ENCODE peak calls at places on chromosomes 1 and 21, in eight cellular contexts. One of them, this sample, is unnamed.

GRCh38 chr1:88851303-88852063 is 39.9 kb downstream of the GTF2B start:
- DNase-seq in stomach: no peak
- DNase-seq in nucleus accumbens: no peak
- DNase-seq in EH: no peak
- DNase-seq in C1 segment of cervical spinal cord: no peak
- DNase-seq in M059J: no peak
- DNase-seq in AML-193: no peak
- DNase-seq in GM10248: no peak
- DNase-seq in this sample: no peak

GRCh38 chr1:169348356-169349036 is 19.1 kb downstream of the NME7 start:
- DNase-seq in stomach: no peak
- DNase-seq in nucleus accumbens: no peak
- DNase-seq in EH: peak; percentile 54
- DNase-seq in C1 segment of cervical spinal cord: peak; percentile 33
- DNase-seq in M059J: peak; percentile 52
- DNase-seq in AML-193: peak; percentile 65
- DNase-seq in GM10248: no peak
- DNase-seq in this sample: peak; percentile 34

GRCh38 chr1:234315091-234315541 is 58.1 kb upstream of the COA6 start:
- DNase-seq in stomach: no peak
- DNase-seq in nucleus accumbens: no peak
- DNase-seq in EH: peak; percentile 79
- DNase-seq in C1 segment of cervical spinal cord: no peak
- DNase-seq in M059J: peak; percentile 80
- DNase-seq in AML-193: no peak
- DNase-seq in GM10248: no peak
- DNase-seq in this sample: no peak

GRCh38 chr1:238722812-238723211 is 663.6 kb upstream of the CHRM3 start:
- DNase-seq in stomach: no peak
- DNase-seq in nucleus accumbens: no peak
- DNase-seq in EH: no peak
- DNase-seq in C1 segment of cervical spinal cord: no peak
- DNase-seq in M059J: no peak
- DNase-seq in AML-193: no peak
- DNase-seq in GM10248: no peak
- DNase-seq in this sample: no peak

GRCh38 chr1:6460349-6461236 is 5.4 kb downstream of the TNFRSF25 start:
- DNase-seq in stomach: peak; percentile 36
- DNase-seq in nucleus accumbens: no peak
- DNase-seq in EH: no peak
- DNase-seq in C1 segment of cervical spinal cord: no peak
- DNase-seq in M059J: no peak
- DNase-seq in AML-193: no peak
- DNase-seq in GM10248: peak; percentile 72
- DNase-seq in this sample: no peak

GRCh38 chr1:201009967-201010645 is 13.4 kb downstream of the KIF21B start:
- DNase-seq in stomach: no peak
- DNase-seq in nucleus accumbens: no peak
- DNase-seq in EH: no peak
- DNase-seq in C1 segment of cervical spinal cord: no peak
- DNase-seq in M059J: no peak
- DNase-seq in AML-193: no peak
- DNase-seq in GM10248: no peak
- DNase-seq in this sample: peak; percentile 13

GRCh38 chr1:43590389-43590788 is 59.6 kb upstream of the KDM4A start:
- DNase-seq in stomach: no peak
- DNase-seq in nucleus accumbens: no peak
- DNase-seq in EH: no peak
- DNase-seq in C1 segment of cervical spinal cord: no peak
- DNase-seq in M059J: no peak
- DNase-seq in AML-193: no peak
- DNase-seq in GM10248: no peak
- DNase-seq in this sample: peak; percentile 3

GRCh38 chr21:35852820-35853219 is 207.5 kb downstream of the SETD4 start:
- DNase-seq in stomach: no peak
- DNase-seq in nucleus accumbens: no peak
- DNase-seq in EH: no peak
- DNase-seq in C1 segment of cervical spinal cord: no peak
- DNase-seq in M059J: no peak
- DNase-seq in AML-193: no peak
- DNase-seq in GM10248: no peak
- DNase-seq in this sample: no peak

GRCh38 chr1:5831600-5832335 is 160.5 kb downstream of the NPHP4 start:
- DNase-seq in stomach: no peak
- DNase-seq in nucleus accumbens: no peak
- DNase-seq in EH: no peak
- DNase-seq in C1 segment of cervical spinal cord: no peak
- DNase-seq in M059J: no peak
- DNase-seq in AML-193: no peak
- DNase-seq in GM10248: no peak
- DNase-seq in this sample: no peak

GRCh38 chr1:46246548-46247432 is 773 bp upstream of the RAD54L start:
- DNase-seq in stomach: no peak
- DNase-seq in nucleus accumbens: peak; percentile 39
- DNase-seq in EH: peak; percentile 67
- DNase-seq in C1 segment of cervical spinal cord: no peak
- DNase-seq in M059J: peak; percentile 63
- DNase-seq in AML-193: peak; percentile 45
- DNase-seq in GM10248: peak; percentile 40
- DNase-seq in this sample: no peak

GRCh38 chr21:34613679-34614442 is 1.1 kb downstream of the RCAN1 start:
- DNase-seq in stomach: no peak
- DNase-seq in nucleus accumbens: no peak
- DNase-seq in EH: peak; percentile 31
- DNase-seq in C1 segment of cervical spinal cord: peak; percentile 22
- DNase-seq in M059J: peak; percentile 56
- DNase-seq in AML-193: no peak
- DNase-seq in GM10248: no peak
- DNase-seq in this sample: no peak

GRCh38 chr1:202630541-202630940 is 79.7 kb downstream of the SYT2 start:
- DNase-seq in stomach: no peak
- DNase-seq in nucleus accumbens: no peak
- DNase-seq in EH: no peak
- DNase-seq in C1 segment of cervical spinal cord: no peak
- DNase-seq in M059J: no peak
- DNase-seq in AML-193: no peak
- DNase-seq in GM10248: no peak
- DNase-seq in this sample: no peak

This sample was measured in NCI-H146.